ENCODE peak calls at places on chromosomes 6 and 20, in seven cellular contexts. One of them, this sample, is unnamed.

GRCh38 chr20:24745206-24745605 is 203.9 kb upstream of the CST7 start:
- DNase-seq in esophagus squamous epithelium: no peak
- DNase-seq in neural progenitor cell: no peak
- DNase-seq in HL-60: no peak
- DNase-seq in stromal cell of bone marrow: no peak
- DNase-seq in mesenchymal stem cell: no peak
- DNase-seq in stimulated activated CD4-positive, alpha-beta T cell treated with anti-CD3 and anti-CD28 coated beads, Interleukin-4, amount 100 ng/mL, for 4 hours: no peak
- DNase-seq in this sample: no peak

GRCh38 chr20:35166242-35166830 is 5.5 kb upstream of the PROCR start:
- DNase-seq in mesenchymal stem cell: peak; percentile 6
- DNase-seq in stromal cell of bone marrow: no peak
- DNase-seq in esophagus squamous epithelium: no peak
- DNase-seq in HL-60: peak; percentile 28
- DNase-seq in neural progenitor cell: no peak
- DNase-seq in stimulated activated CD4-positive, alpha-beta T cell treated with anti-CD3 and anti-CD28 coated beads, Interleukin-4, amount 100 ng/mL, for 4 hours: no peak
- DNase-seq in this sample: no peak

GRCh38 chr6:3414704-3415453 is 42.0 kb downstream of the SLC22A23 start:
- DNase-seq in esophagus squamous epithelium: no peak
- DNase-seq in stromal cell of bone marrow: no peak
- DNase-seq in neural progenitor cell: no peak
- DNase-seq in mesenchymal stem cell: peak; percentile 51
- DNase-seq in stimulated activated CD4-positive, alpha-beta T cell treated with anti-CD3 and anti-CD28 coated beads, Interleukin-4, amount 100 ng/mL, for 4 hours: no peak
- DNase-seq in HL-60: no peak
- DNase-seq in this sample: no peak

GRCh38 chr6:69719602-69720193 is 77.1 kb downstream of the LMBRD1 start:
- DNase-seq in neural progenitor cell: peak; percentile 19
- DNase-seq in mesenchymal stem cell: peak; percentile 41
- DNase-seq in esophagus squamous epithelium: no peak
- DNase-seq in HL-60: no peak
- DNase-seq in stromal cell of bone marrow: peak; percentile 9
- DNase-seq in stimulated activated CD4-positive, alpha-beta T cell treated with anti-CD3 and anti-CD28 coated beads, Interleukin-4, amount 100 ng/mL, for 4 hours: no peak
- DNase-seq in this sample: no peak

GRCh38 chr6:43355862-43356590 is 13.4 kb downstream of the ZNF318 start:
- DNase-seq in HL-60: peak; percentile 12
- DNase-seq in mesenchymal stem cell: no peak
- DNase-seq in stimulated activated CD4-positive, alpha-beta T cell treated with anti-CD3 and anti-CD28 coated beads, Interleukin-4, amount 100 ng/mL, for 4 hours: no peak
- DNase-seq in stromal cell of bone marrow: no peak
- DNase-seq in esophagus squamous epithelium: no peak
- DNase-seq in neural progenitor cell: peak; percentile 31
- DNase-seq in this sample: no peak

GRCh38 chr20:57990396-57990987 is 238.0 kb downstream of the ANKRD60 start:
- DNase-seq in stimulated activated CD4-positive, alpha-beta T cell treated with anti-CD3 and anti-CD28 coated beads, Interleukin-4, amount 100 ng/mL, for 4 hours: no peak
- DNase-seq in stromal cell of bone marrow: peak; percentile 55
- DNase-seq in mesenchymal stem cell: no peak
- DNase-seq in esophagus squamous epithelium: no peak
- DNase-seq in HL-60: no peak
- DNase-seq in neural progenitor cell: no peak
- DNase-seq in this sample: no peak

GRCh38 chr20:33650753-33651561 is 11.2 kb upstream of the C20orf144 start:
- DNase-seq in mesenchymal stem cell: no peak
- DNase-seq in HL-60: no peak
- DNase-seq in neural progenitor cell: no peak
- DNase-seq in stimulated activated CD4-positive, alpha-beta T cell treated with anti-CD3 and anti-CD28 coated beads, Interleukin-4, amount 100 ng/mL, for 4 hours: no peak
- DNase-seq in esophagus squamous epithelium: no peak
- DNase-seq in stromal cell of bone marrow: no peak
- DNase-seq in this sample: no peak

GRCh38 chr20:9112541-9113515 is 43.9 kb downstream of the PLCB4 start:
- DNase-seq in neural progenitor cell: no peak
- DNase-seq in stromal cell of bone marrow: no peak
- DNase-seq in mesenchymal stem cell: peak; percentile 41
- DNase-seq in esophagus squamous epithelium: no peak
- DNase-seq in HL-60: no peak
- DNase-seq in stimulated activated CD4-positive, alpha-beta T cell treated with anti-CD3 and anti-CD28 coated beads, Interleukin-4, amount 100 ng/mL, for 4 hours: no peak
- DNase-seq in this sample: no peak

GRCh38 chr20:12464036-12464435 is 544.7 kb upstream of the SPTLC3 start:
- DNase-seq in neural progenitor cell: no peak
- DNase-seq in mesenchymal stem cell: no peak
- DNase-seq in HL-60: no peak
- DNase-seq in stromal cell of bone marrow: no peak
- DNase-seq in stimulated activated CD4-positive, alpha-beta T cell treated with anti-CD3 and anti-CD28 coated beads, Interleukin-4, amount 100 ng/mL, for 4 hours: no peak
- DNase-seq in esophagus squamous epithelium: no peak
- DNase-seq in this sample: no peak

GRCh38 chr6:169489642-169490408 is 212.0 kb downstream of the WDR27 start:
- DNase-seq in stromal cell of bone marrow: peak; percentile 78
- DNase-seq in stimulated activated CD4-positive, alpha-beta T cell treated with anti-CD3 and anti-CD28 coated beads, Interleukin-4, amount 100 ng/mL, for 4 hours: no peak
- DNase-seq in neural progenitor cell: peak; percentile 22
- DNase-seq in esophagus squamous epithelium: no peak
- DNase-seq in mesenchymal stem cell: no peak
- DNase-seq in HL-60: no peak
- DNase-seq in this sample: no peak

GRCh38 chr20:63337786-63338420 is 23.2 kb downstream of the CHRNA4 start:
- DNase-seq in mesenchymal stem cell: no peak
- DNase-seq in HL-60: no peak
- DNase-seq in stimulated activated CD4-positive, alpha-beta T cell treated with anti-CD3 and anti-CD28 coated beads, Interleukin-4, amount 100 ng/mL, for 4 hours: no peak
- DNase-seq in esophagus squamous epithelium: no peak
- DNase-seq in neural progenitor cell: no peak
- DNase-seq in stromal cell of bone marrow: peak; percentile 37
- DNase-seq in this sample: no peak

GRCh38 chr6:70684794-70685493 is 17.3 kb downstream of the SMAP1 start:
- DNase-seq in stimulated activated CD4-positive, alpha-beta T cell treated with anti-CD3 and anti-CD28 coated beads, Interleukin-4, amount 100 ng/mL, for 4 hours: no peak
- DNase-seq in neural progenitor cell: peak; percentile 4
- DNase-seq in stromal cell of bone marrow: no peak
- DNase-seq in esophagus squamous epithelium: no peak
- DNase-seq in HL-60: no peak
- DNase-seq in mesenchymal stem cell: no peak
- DNase-seq in this sample: no peak

GRCh38 chr20:1391640-1392442 is 1.0 kb downstream of the FKBP1A start:
- DNase-seq in stimulated activated CD4-positive, alpha-beta T cell treated with anti-CD3 and anti-CD28 coated beads, Interleukin-4, amount 100 ng/mL, for 4 hours: peak; percentile 33
- DNase-seq in neural progenitor cell: peak; percentile 32
- DNase-seq in mesenchymal stem cell: peak; percentile 80
- DNase-seq in stromal cell of bone marrow: no peak
- DNase-seq in HL-60: peak; percentile 68
- DNase-seq in esophagus squamous epithelium: no peak
- DNase-seq in this sample: no peak

GRCh38 chr6:29696147-29697129 is 15.5 kb upstream of the ZFP57 start:
- DNase-seq in HL-60: no peak
- DNase-seq in stromal cell of bone marrow: peak; percentile 9
- DNase-seq in stimulated activated CD4-positive, alpha-beta T cell treated with anti-CD3 and anti-CD28 coated beads, Interleukin-4, amount 100 ng/mL, for 4 hours: no peak
- DNase-seq in neural progenitor cell: peak; percentile 49
- DNase-seq in mesenchymal stem cell: peak; percentile 1
- DNase-seq in esophagus squamous epithelium: no peak
- DNase-seq in this sample: no peak

GRCh38 chr20:32980131-32980941 is 23.9 kb downstream of the SUN5 start:
- DNase-seq in neural progenitor cell: peak; percentile 57
- DNase-seq in stromal cell of bone marrow: no peak
- DNase-seq in mesenchymal stem cell: no peak
- DNase-seq in HL-60: no peak
- DNase-seq in stimulated activated CD4-positive, alpha-beta T cell treated with anti-CD3 and anti-CD28 coated beads, Interleukin-4, amount 100 ng/mL, for 4 hours: no peak
- DNase-seq in esophagus squamous epithelium: no peak
- DNase-seq in this sample: no peak

GRCh38 chr20:25270829-25271251 is 23.0 kb downstream of the PYGB start:
- DNase-seq in neural progenitor cell: no peak
- DNase-seq in esophagus squamous epithelium: no peak
- DNase-seq in stromal cell of bone marrow: no peak
- DNase-seq in mesenchymal stem cell: no peak
- DNase-seq in HL-60: no peak
- DNase-seq in stimulated activated CD4-positive, alpha-beta T cell treated with anti-CD3 and anti-CD28 coated beads, Interleukin-4, amount 100 ng/mL, for 4 hours: no peak
- DNase-seq in this sample: no peak

GRCh38 chr20:9628589-9628988 is 114.2 kb downstream of the LAMP5 start:
- DNase-seq in HL-60: no peak
- DNase-seq in stromal cell of bone marrow: no peak
- DNase-seq in neural progenitor cell: no peak
- DNase-seq in stimulated activated CD4-positive, alpha-beta T cell treated with anti-CD3 and anti-CD28 coated beads, Interleukin-4, amount 100 ng/mL, for 4 hours: no peak
- DNase-seq in esophagus squamous epithelium: no peak
- DNase-seq in mesenchymal stem cell: no peak
- DNase-seq in this sample: no peak

GRCh38 chr20:694496-694895 is 18.9 kb upstream of the SCRT2 start:
- DNase-seq in neural progenitor cell: no peak
- DNase-seq in stromal cell of bone marrow: no peak
- DNase-seq in mesenchymal stem cell: no peak
- DNase-seq in esophagus squamous epithelium: no peak
- DNase-seq in HL-60: no peak
- DNase-seq in stimulated activated CD4-positive, alpha-beta T cell treated with anti-CD3 and anti-CD28 coated beads, Interleukin-4, amount 100 ng/mL, for 4 hours: no peak
- DNase-seq in this sample: no peak

GRCh38 chr6:82954937-82955577 is 110.6 kb downstream of the UBE3D start:
- DNase-seq in esophagus squamous epithelium: no peak
- DNase-seq in stimulated activated CD4-positive, alpha-beta T cell treated with anti-CD3 and anti-CD28 coated beads, Interleukin-4, amount 100 ng/mL, for 4 hours: no peak
- DNase-seq in stromal cell of bone marrow: peak; percentile 56
- DNase-seq in HL-60: no peak
- DNase-seq in mesenchymal stem cell: peak; percentile 43
- DNase-seq in neural progenitor cell: no peak
- DNase-seq in this sample: no peak

GRCh38 chr6:163630575-163630974 is 216.1 kb downstream of the QKI start:
- DNase-seq in stromal cell of bone marrow: no peak
- DNase-seq in esophagus squamous epithelium: no peak
- DNase-seq in mesenchymal stem cell: no peak
- DNase-seq in stimulated activated CD4-positive, alpha-beta T cell treated with anti-CD3 and anti-CD28 coated beads, Interleukin-4, amount 100 ng/mL, for 4 hours: no peak
- DNase-seq in HL-60: no peak
- DNase-seq in neural progenitor cell: no peak
- DNase-seq in this sample: no peak

GRCh38 chr6:132731086-132731485 is 17.2 kb upstream of the VNN1 start:
- DNase-seq in neural progenitor cell: no peak
- DNase-seq in esophagus squamous epithelium: no peak
- DNase-seq in HL-60: no peak
- DNase-seq in stimulated activated CD4-positive, alpha-beta T cell treated with anti-CD3 and anti-CD28 coated beads, Interleukin-4, amount 100 ng/mL, for 4 hours: no peak
- DNase-seq in stromal cell of bone marrow: no peak
- DNase-seq in mesenchymal stem cell: peak; percentile 71
- DNase-seq in this sample: no peak

GRCh38 chr6:15152720-15153119 is 93.1 kb upstream of the JARID2 start:
- DNase-seq in HL-60: no peak
- DNase-seq in stromal cell of bone marrow: no peak
- DNase-seq in mesenchymal stem cell: no peak
- DNase-seq in esophagus squamous epithelium: no peak
- DNase-seq in stimulated activated CD4-positive, alpha-beta T cell treated with anti-CD3 and anti-CD28 coated beads, Interleukin-4, amount 100 ng/mL, for 4 hours: no peak
- DNase-seq in neural progenitor cell: no peak
- DNase-seq in this sample: no peak

GRCh38 chr6:114471450-114471849 is 128.6 kb upstream of the HS3ST5 start:
- DNase-seq in stromal cell of bone marrow: no peak
- DNase-seq in neural progenitor cell: peak; percentile 11
- DNase-seq in mesenchymal stem cell: no peak
- DNase-seq in stimulated activated CD4-positive, alpha-beta T cell treated with anti-CD3 and anti-CD28 coated beads, Interleukin-4, amount 100 ng/mL, for 4 hours: no peak
- DNase-seq in esophagus squamous epithelium: no peak
- DNase-seq in HL-60: no peak
- DNase-seq in this sample: no peak

GRCh38 chr6:130598021-130598989 is 228.9 kb upstream of the SMLR1 start:
- DNase-seq in stromal cell of bone marrow: no peak
- DNase-seq in HL-60: no peak
- DNase-seq in neural progenitor cell: no peak
- DNase-seq in esophagus squamous epithelium: no peak
- DNase-seq in stimulated activated CD4-positive, alpha-beta T cell treated with anti-CD3 and anti-CD28 coated beads, Interleukin-4, amount 100 ng/mL, for 4 hours: no peak
- DNase-seq in mesenchymal stem cell: no peak
- DNase-seq in this sample: no peak

GRCh38 chr20:18388860-18389259 is 78.0 kb downstream of the DZANK1 start:
- DNase-seq in stromal cell of bone marrow: no peak
- DNase-seq in stimulated activated CD4-positive, alpha-beta T cell treated with anti-CD3 and anti-CD28 coated beads, Interleukin-4, amount 100 ng/mL, for 4 hours: no peak
- DNase-seq in mesenchymal stem cell: peak; percentile 26
- DNase-seq in neural progenitor cell: no peak
- DNase-seq in HL-60: no peak
- DNase-seq in esophagus squamous epithelium: no peak
- DNase-seq in this sample: no peak

GRCh38 chr6:68958327-68958726 is 323.2 kb downstream of the ADGRB3 start:
- DNase-seq in HL-60: no peak
- DNase-seq in neural progenitor cell: no peak
- DNase-seq in mesenchymal stem cell: no peak
- DNase-seq in esophagus squamous epithelium: no peak
- DNase-seq in stromal cell of bone marrow: no peak
- DNase-seq in stimulated activated CD4-positive, alpha-beta T cell treated with anti-CD3 and anti-CD28 coated beads, Interleukin-4, amount 100 ng/mL, for 4 hours: no peak
- DNase-seq in this sample: no peak

GRCh38 chr6:45832063-45832462 is 183.6 kb downstream of the CLIC5 start:
- DNase-seq in esophagus squamous epithelium: no peak
- DNase-seq in stimulated activated CD4-positive, alpha-beta T cell treated with anti-CD3 and anti-CD28 coated beads, Interleukin-4, amount 100 ng/mL, for 4 hours: no peak
- DNase-seq in HL-60: no peak
- DNase-seq in neural progenitor cell: no peak
- DNase-seq in stromal cell of bone marrow: no peak
- DNase-seq in mesenchymal stem cell: no peak
- DNase-seq in this sample: no peak

GRCh38 chr6:90285611-90286381 is 10.8 kb downstream of the BACH2 start:
- DNase-seq in mesenchymal stem cell: peak; percentile 96
- DNase-seq in neural progenitor cell: peak; percentile 74
- DNase-seq in stimulated activated CD4-positive, alpha-beta T cell treated with anti-CD3 and anti-CD28 coated beads, Interleukin-4, amount 100 ng/mL, for 4 hours: peak; percentile 63
- DNase-seq in esophagus squamous epithelium: peak; percentile 56
- DNase-seq in HL-60: peak; percentile 53
- DNase-seq in stromal cell of bone marrow: peak; percentile 91
- DNase-seq in this sample: peak; percentile 62

GRCh38 chr6:56808871-56809359 is 146.0 kb upstream of the BEND6 start:
- DNase-seq in esophagus squamous epithelium: no peak
- DNase-seq in stromal cell of bone marrow: no peak
- DNase-seq in stimulated activated CD4-positive, alpha-beta T cell treated with anti-CD3 and anti-CD28 coated beads, Interleukin-4, amount 100 ng/mL, for 4 hours: no peak
- DNase-seq in HL-60: no peak
- DNase-seq in mesenchymal stem cell: peak; percentile 63
- DNase-seq in neural progenitor cell: no peak
- DNase-seq in this sample: no peak

GRCh38 chr20:1299522-1299921 is 29.4 kb downstream of the SDCBP2 start:
- DNase-seq in esophagus squamous epithelium: no peak
- DNase-seq in HL-60: peak; percentile 26
- DNase-seq in neural progenitor cell: peak; percentile 45
- DNase-seq in mesenchymal stem cell: no peak
- DNase-seq in stimulated activated CD4-positive, alpha-beta T cell treated with anti-CD3 and anti-CD28 coated beads, Interleukin-4, amount 100 ng/mL, for 4 hours: peak; percentile 27
- DNase-seq in stromal cell of bone marrow: no peak
- DNase-seq in this sample: no peak

GRCh38 chr6:111676383-111676782 is 70.7 kb upstream of the TRAF3IP2 start:
- DNase-seq in mesenchymal stem cell: no peak
- DNase-seq in stimulated activated CD4-positive, alpha-beta T cell treated with anti-CD3 and anti-CD28 coated beads, Interleukin-4, amount 100 ng/mL, for 4 hours: no peak
- DNase-seq in neural progenitor cell: peak; percentile 57
- DNase-seq in HL-60: no peak
- DNase-seq in esophagus squamous epithelium: no peak
- DNase-seq in stromal cell of bone marrow: no peak
- DNase-seq in this sample: no peak

GRCh38 chr6:53090576-53090975 is 25.4 kb downstream of the FBXO9 start:
- DNase-seq in neural progenitor cell: no peak
- DNase-seq in esophagus squamous epithelium: no peak
- DNase-seq in mesenchymal stem cell: no peak
- DNase-seq in stimulated activated CD4-positive, alpha-beta T cell treated with anti-CD3 and anti-CD28 coated beads, Interleukin-4, amount 100 ng/mL, for 4 hours: no peak
- DNase-seq in HL-60: no peak
- DNase-seq in stromal cell of bone marrow: peak; percentile 64
- DNase-seq in this sample: no peak

GRCh38 chr6:56732517-56732916 is 89.8 kb upstream of the DST start:
- DNase-seq in esophagus squamous epithelium: no peak
- DNase-seq in stimulated activated CD4-positive, alpha-beta T cell treated with anti-CD3 and anti-CD28 coated beads, Interleukin-4, amount 100 ng/mL, for 4 hours: no peak
- DNase-seq in neural progenitor cell: no peak
- DNase-seq in stromal cell of bone marrow: no peak
- DNase-seq in HL-60: no peak
- DNase-seq in mesenchymal stem cell: no peak
- DNase-seq in this sample: no peak

GRCh38 chr20:13492001-13492480 is 146.7 kb downstream of the TASP1 start:
- DNase-seq in stromal cell of bone marrow: peak; percentile 64
- DNase-seq in mesenchymal stem cell: peak; percentile 40
- DNase-seq in HL-60: no peak
- DNase-seq in neural progenitor cell: peak; percentile 85
- DNase-seq in stimulated activated CD4-positive, alpha-beta T cell treated with anti-CD3 and anti-CD28 coated beads, Interleukin-4, amount 100 ng/mL, for 4 hours: no peak
- DNase-seq in esophagus squamous epithelium: no peak
- DNase-seq in this sample: no peak

GRCh38 chr6:71482742-71483141 is 194.1 kb downstream of the OGFRL1 start:
- DNase-seq in HL-60: no peak
- DNase-seq in neural progenitor cell: no peak
- DNase-seq in stimulated activated CD4-positive, alpha-beta T cell treated with anti-CD3 and anti-CD28 coated beads, Interleukin-4, amount 100 ng/mL, for 4 hours: no peak
- DNase-seq in stromal cell of bone marrow: no peak
- DNase-seq in esophagus squamous epithelium: no peak
- DNase-seq in mesenchymal stem cell: no peak
- DNase-seq in this sample: no peak

GRCh38 chr6:33863723-33864440 is 60.1 kb upstream of the MLN start:
- DNase-seq in stimulated activated CD4-positive, alpha-beta T cell treated with anti-CD3 and anti-CD28 coated beads, Interleukin-4, amount 100 ng/mL, for 4 hours: peak; percentile 48
- DNase-seq in mesenchymal stem cell: no peak
- DNase-seq in esophagus squamous epithelium: no peak
- DNase-seq in neural progenitor cell: no peak
- DNase-seq in HL-60: no peak
- DNase-seq in stromal cell of bone marrow: no peak
- DNase-seq in this sample: no peak

GRCh38 chr6:19811397-19812079 is 25.6 kb upstream of the ID4 start:
- DNase-seq in esophagus squamous epithelium: no peak
- DNase-seq in stimulated activated CD4-positive, alpha-beta T cell treated with anti-CD3 and anti-CD28 coated beads, Interleukin-4, amount 100 ng/mL, for 4 hours: no peak
- DNase-seq in mesenchymal stem cell: no peak
- DNase-seq in neural progenitor cell: peak; percentile 15
- DNase-seq in HL-60: no peak
- DNase-seq in stromal cell of bone marrow: no peak
- DNase-seq in this sample: no peak

GRCh38 chr6:7846971-7847818 is 63.4 kb downstream of the TXNDC5 start:
- DNase-seq in stromal cell of bone marrow: peak; percentile 54
- DNase-seq in neural progenitor cell: no peak
- DNase-seq in mesenchymal stem cell: peak; percentile 8
- DNase-seq in esophagus squamous epithelium: no peak
- DNase-seq in HL-60: no peak
- DNase-seq in stimulated activated CD4-positive, alpha-beta T cell treated with anti-CD3 and anti-CD28 coated beads, Interleukin-4, amount 100 ng/mL, for 4 hours: no peak
- DNase-seq in this sample: no peak